ENCODE peak calls at places on chromosomes 6 and 20, in eight cellular contexts. A is endothelial cell of umbilical vein; N is CD8-positive, alpha-beta memory T cell; Q is H1; E is SK-N-SH; Y is OCI-LY7; I is left lung; R is naive thymus-derived CD4-positive, alpha-beta T cell. T is an unnamed sample. For H3K4me1, the result is how much of the 10 kb centered on the place peaks cover.

GRCh38 chr20:63588641-63589041 is 14.6 kb upstream of the HELZ2 start:
- DNase-seq in N (no peak), E (no peak), Q (no peak), Y (no peak), A (no peak), R (no peak), I (peak), T (no peak)

GRCh38 chr6:88519227-88520019 is 353.3 kb upstream of the CNR1 start:
- DNase-seq in N (no peak), Q (no peak), A (no peak), E (no peak), I (no peak), R (no peak), Y (no peak), T (no peak)

GRCh38 chr6:45991189-45991588 is 24.5 kb downstream of the CLIC5 start:
- DNase-seq in I (no peak), E (no peak), Q (no peak), R (no peak), A (no peak), N (no peak), Y (no peak), T (no peak)

GRCh38 chr20:15491564-15491963 is 1081.7 kb downstream of the KIF16B start:
- DNase-seq in I (no peak), E (no peak), Y (no peak), A (peak), R (no peak), N (no peak), Q (peak), T (no peak)

GRCh38 chr6:111918825-111919224 is 45.6 kb upstream of the FYN start:
- DNase-seq in Y (no peak), R (no peak), Q (no peak), A (no peak), I (no peak), N (no peak), E (no peak), T (peak)

GRCh38 chr20:3687655-3688054 is 5.8 kb upstream of the ADAM33 start:
- DNase-seq in R (no peak), A (peak), E (no peak), Y (no peak), Q (no peak), N (no peak), I (no peak), T (peak)

GRCh38 chr20:5041433-5041832 is 40.1 kb upstream of the SLC23A2 start:
- DNase-seq in A (no peak), Y (no peak), I (no peak), R (no peak), N (no peak), Q (no peak), E (no peak), T (no peak)

GRCh38 chr6:144781836-144782235 is 496.7 kb downstream of the UTRN start:
- DNase-seq in Q (no peak), Y (no peak), R (no peak), I (no peak), E (no peak), N (no peak), A (no peak), T (no peak)

GRCh38 chr6:44273617-44274016 is 3.4 kb downstream of the TMEM151B start:
- DNase-seq in A (no peak), Y (no peak), E (no peak), I (no peak), N (no peak), R (no peak), Q (no peak), T (no peak)

GRCh38 chr20:5786930-5787826 is 37.0 kb downstream of the SHLD1 start:
- DNase-seq in Y (no peak), N (no peak), Q (no peak), E (no peak), R (no peak), A (peak), I (no peak), T (no peak)

GRCh38 chr20:43681991-43682410 is 15.1 kb downstream of the MYBL2 start:
- DNase-seq in Y (peak), N (peak), R (no peak), I (no peak), Q (no peak), E (no peak), A (no peak), T (no peak)

GRCh38 chr20:18007534-18008292 is 38.9 kb downstream of the MGME1 start:
- DNase-seq in Q (no peak), N (no peak), I (no peak), Y (no peak), E (peak), A (no peak), R (no peak), T (peak)

GRCh38 chr6:110364364-110364763 is 6.2 kb upstream of the METTL24 start:
- DNase-seq in Q (no peak), Y (no peak), E (no peak), I (no peak), A (no peak), N (no peak), R (no peak), T (no peak)

GRCh38 chr6:97394160-97394748 is 111.2 kb upstream of the MMS22L start:
- DNase-seq in R (peak), E (peak), A (peak), Q (no peak), Y (peak), I (no peak), N (peak), T (no peak)

GRCh38 chr6:3457710-3458605 is 1.1 kb upstream of the SLC22A23 start:
- DNase-seq in Y (no peak), N (no peak), R (peak), Q (no peak), A (peak), I (no peak), E (peak), T (peak)

GRCh38 chr20:64038579-64039292 is 2.8 kb downstream of the C20orf204 start:
- DNase-seq in E (peak), I (peak), Y (peak), A (peak), Q (peak), R (peak), N (peak), T (peak)

GRCh38 chr6:91860951-91861350 is 1274.1 kb upstream of the MAP3K7 start:
- DNase-seq in Q (no peak), E (no peak), A (no peak), Y (no peak), N (no peak), R (no peak), I (no peak), T (no peak)

GRCh38 chr20:33832113-33832853 is 21.1 kb downstream of the CHMP4B start:
- DNase-seq in A (peak), N (no peak), R (no peak), E (no peak), I (no peak), Y (no peak), Q (no peak), T (no peak)

GRCh38 chr6:142562865-142563264 is 261.1 kb downstream of the ADGRG6 start:
- DNase-seq in N (no peak), R (no peak), A (no peak), E (no peak), I (no peak), Q (no peak), Y (no peak), T (no peak)

GRCh38 chr6:150492941-150493340 is 106.7 kb upstream of the PLEKHG1 start:
- DNase-seq in Q (no peak), E (no peak), A (peak), N (no peak), R (no peak), Y (no peak), I (no peak), T (no peak)

GRCh38 chr6:131655951-131656350 is 18.8 kb downstream of the ENPP3 start:
- DNase-seq in R (no peak), I (no peak), A (no peak), Y (no peak), Q (no peak), N (no peak), E (no peak), T (no peak)

GRCh38 chr6:131803007-131803769 is 4.6 kb upstream of the ENPP1 start:
- DNase-seq in I (no peak), Q (no peak), N (peak), A (no peak), Y (no peak), E (no peak), R (no peak), T (no peak)

GRCh38 chr6:5998741-5999687 is 7.7 kb downstream of the NRN1 start:
- DNase-seq in E (peak), N (no peak), R (no peak), Q (peak), Y (no peak), I (peak), A (no peak), T (peak)

GRCh38 chr6:73640179-73640750 is 13.5 kb downstream of the SLC17A5 start:
- DNase-seq in A (no peak), Y (no peak), E (no peak), I (no peak), R (no peak), N (no peak), Q (no peak), T (no peak)

GRCh38 chr6:48429021-48429420 is 318.0 kb upstream of the PTCHD4 start:
- DNase-seq in N (no peak), E (no peak), Y (no peak), R (no peak), Q (no peak), I (no peak), A (no peak), T (no peak)

GRCh38 chr6:143822584-143823024 is 20.5 kb upstream of the LTV1 start:
- DNase-seq in A (peak), E (no peak), R (no peak), Q (no peak), N (no peak), I (no peak), Y (no peak), T (no peak)

GRCh38 chr6:126035764-126036163 is 49.4 kb downstream of the TRMT11 start:
- DNase-seq in Y (no peak), R (no peak), I (no peak), E (no peak), N (no peak), A (no peak), Q (no peak), T (no peak)

GRCh38 chr6:133768656-133769295 is 120.1 kb upstream of the TCF21 start:
- DNase-seq in Y (no peak), I (no peak), Q (no peak), R (no peak), E (no peak), A (peak), N (no peak), T (peak)

GRCh38 chr6:137832110-137832509 is 34.9 kb upstream of the TNFAIP3 start:
- DNase-seq in R (no peak), N (no peak), Y (no peak), I (no peak), Q (no peak), E (no peak), A (no peak), T (no peak)

GRCh38 chr6:25053875-25054371 is 118.2 kb upstream of the RIPOR2 start:
- DNase-seq in Q (no peak), Y (no peak), A (peak), R (no peak), E (no peak), I (no peak), N (no peak), T (no peak)

GRCh38 chr6:25050356-25050755 is 114.6 kb upstream of the RIPOR2 start:
- DNase-seq in Q (no peak), I (no peak), Y (peak), N (peak), E (no peak), R (peak), A (peak), T (no peak)

GRCh38 chr6:25054469-25054868 is 118.7 kb upstream of the RIPOR2 start:
- DNase-seq in N (no peak), E (no peak), R (no peak), Y (no peak), Q (no peak), A (peak), I (no peak), T (no peak)

GRCh38 chr6:25052181-25052580 is 116.4 kb upstream of the RIPOR2 start:
- DNase-seq in Y (no peak), E (no peak), R (no peak), Q (no peak), N (no peak), A (no peak), I (no peak), T (no peak)

DNA sequence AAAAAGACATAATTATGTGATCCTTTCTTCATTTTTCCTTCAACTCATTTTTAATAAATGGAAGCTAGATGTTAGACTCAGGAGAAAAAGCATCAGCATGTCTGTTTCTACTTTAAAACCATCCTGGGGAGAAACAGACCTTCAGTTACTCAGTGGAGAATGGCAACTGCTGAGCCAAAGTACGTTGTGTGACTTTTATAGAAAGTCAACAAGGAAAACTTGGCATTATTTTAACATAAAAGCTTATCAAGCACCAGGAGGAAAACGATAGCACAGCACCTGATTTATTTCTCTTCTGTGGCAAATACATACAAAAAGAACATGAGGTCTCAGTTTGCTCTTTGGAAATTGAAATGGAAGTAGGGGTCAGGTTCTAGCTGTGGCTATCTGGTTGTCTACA is 115.3 kb upstream of the RIPOR2 start:
- DNase-seq in A (peak), Q (no peak), R (no peak), E (no peak), Y (no peak), I (no peak), N (no peak), T (no peak)
- H3K27ac ChIP-seq in A (peak), Q (no peak), R (no peak), E (peak), Y (peak), I (no peak), N (no peak), T (no peak)

GRCh38 chr20:56630086-56630493 is 984 bp downstream of the TFAP2C start:
- DNase-seq in Y (no peak), N (no peak), A (no peak), R (no peak), E (peak), I (peak), Q (peak), T (peak)
- H3K4me1 ChIP-seq in Y (under half), N (under half), A (under half), R (under half), E (under half), I (under half), Q (under half), T (half or more)

DNA sequence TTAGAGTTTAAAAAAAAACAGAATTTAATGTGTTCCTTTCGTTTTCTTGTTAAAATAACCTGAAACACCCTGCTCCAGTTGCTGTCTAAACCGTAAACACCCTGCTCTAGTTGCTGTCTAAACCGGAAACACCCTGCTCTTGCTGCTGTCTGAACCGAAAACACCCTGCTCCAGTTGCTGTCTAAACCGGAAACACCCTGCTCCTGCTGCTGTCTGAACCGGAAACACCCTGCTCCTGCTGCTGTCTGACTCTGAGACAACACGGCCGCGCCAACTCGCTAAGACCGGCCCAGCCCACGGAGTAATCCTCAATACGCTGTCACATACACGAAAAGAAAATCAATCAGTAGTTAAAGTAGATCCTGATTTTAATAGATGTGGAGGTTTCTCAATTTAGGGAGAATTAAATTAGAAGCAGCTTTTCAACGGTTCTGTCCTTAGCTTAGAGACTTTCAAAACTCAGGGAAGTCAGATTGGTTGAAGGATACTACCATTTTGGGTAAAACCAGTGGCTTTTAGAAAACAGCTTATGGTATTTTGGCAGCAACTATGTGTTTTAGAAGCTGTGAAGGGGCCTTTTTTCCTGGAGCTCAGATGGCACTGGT is 98.3 kb downstream of the RAMACL start:
- DNase-seq in I (peak), R (peak), Y (no peak), A (peak), E (no peak), Q (no peak), N (peak), T (peak)
- H3K27ac ChIP-seq in I (peak), R (peak), Y (no peak), A (peak), E (peak), Q (no peak), N (peak), T (peak)

GRCh38 chr6:11374036-11375010 is 141.9 kb upstream of the NEDD9 start:
- DNase-seq in R (no peak), Q (no peak), N (no peak), A (no peak), I (no peak), Y (peak), E (no peak), T (no peak)
- H3K4me1 ChIP-seq in R (under half), Q (under half), N (under half), A (under half), I (half or more), Y (under half), E (under half), T (under half)

GRCh38 chr6:119076173-119076965 is 2.1 kb downstream of the FAM184A start:
- DNase-seq in R (peak), I (no peak), E (no peak), A (no peak), Y (no peak), Q (no peak), N (peak), T (no peak)

GRCh38 chr6:119076966-119077642 is 1.4 kb downstream of the FAM184A start:
- DNase-seq in A (no peak), R (no peak), Y (no peak), N (no peak), Q (no peak), E (no peak), I (no peak), T (no peak)

GRCh38 chr6:119079288-119079809 is 885 bp upstream of the FAM184A start:
- DNase-seq in A (no peak), Q (no peak), I (no peak), E (no peak), N (no peak), R (no peak), Y (no peak), T (no peak)

GRCh38 chr6:119078449-119079287 is at the start of gene FAM184A:
- DNase-seq in Y (no peak), E (peak), A (peak), I (peak), N (peak), Q (peak), R (peak), T (peak)

GRCh38 chr6:119077643-119078448 is 618 bp downstream of the FAM184A start:
- DNase-seq in R (peak), N (peak), Q (peak), I (peak), Y (no peak), A (no peak), E (peak), T (peak)
- H3K27ac ChIP-seq in R (peak), N (peak), Q (no peak), I (peak), Y (no peak), A (no peak), E (no peak), T (peak)

GRCh38 chr6:106519460-106520394 is 109.6 kb downstream of the RTN4IP1 start:
- DNase-seq in I (peak), Q (no peak), R (peak), E (no peak), Y (peak), A (no peak), N (peak), T (peak)

GRCh38 chr6:106520711-106521367 is 108.5 kb downstream of the RTN4IP1 start:
- DNase-seq in I (peak), Q (no peak), E (no peak), A (no peak), R (peak), N (peak), Y (peak), T (no peak)

GRCh38 chr6:106516629-106517028 is 112.7 kb downstream of the RTN4IP1 start:
- DNase-seq in Y (peak), N (no peak), Q (no peak), A (no peak), R (no peak), I (no peak), E (no peak), T (no peak)

GRCh38 chr6:106517699-106518098 is 111.6 kb downstream of the RTN4IP1 start:
- DNase-seq in Y (no peak), A (no peak), N (no peak), I (no peak), R (no peak), Q (no peak), E (no peak), T (no peak)

GRCh38 chr6:106518748-106519147 is 110.5 kb downstream of the RTN4IP1 start:
- DNase-seq in A (no peak), N (no peak), Q (no peak), Y (peak), R (no peak), I (no peak), E (no peak), T (no peak)
- H3K4me1 ChIP-seq in A (under half), N (half or more), Q (under half), Y (half or more), R (under half), I (half or more), E (under half), T (under half)

GRCh38 chr20:21509597-21510331 is 4.1 kb downstream of the NKX2-2 start:
- DNase-seq in I (peak), R (no peak), N (no peak), Q (peak), Y (no peak), A (no peak), E (peak), T (no peak)

GRCh38 chr20:21505810-21506530 is 7.9 kb downstream of the NKX2-2 start:
- DNase-seq in N (peak), Q (peak), R (peak), A (peak), Y (no peak), E (peak), I (peak), T (no peak)

GRCh38 chr20:21508230-21509078 is 5.4 kb downstream of the NKX2-2 start:
- DNase-seq in R (no peak), Y (no peak), I (peak), A (no peak), Q (peak), N (no peak), E (peak), T (no peak)

GRCh38 chr20:21509079-21509596 is 4.7 kb downstream of the NKX2-2 start:
- DNase-seq in I (no peak), R (no peak), Q (peak), A (no peak), Y (no peak), E (no peak), N (no peak), T (no peak)

DNA sequence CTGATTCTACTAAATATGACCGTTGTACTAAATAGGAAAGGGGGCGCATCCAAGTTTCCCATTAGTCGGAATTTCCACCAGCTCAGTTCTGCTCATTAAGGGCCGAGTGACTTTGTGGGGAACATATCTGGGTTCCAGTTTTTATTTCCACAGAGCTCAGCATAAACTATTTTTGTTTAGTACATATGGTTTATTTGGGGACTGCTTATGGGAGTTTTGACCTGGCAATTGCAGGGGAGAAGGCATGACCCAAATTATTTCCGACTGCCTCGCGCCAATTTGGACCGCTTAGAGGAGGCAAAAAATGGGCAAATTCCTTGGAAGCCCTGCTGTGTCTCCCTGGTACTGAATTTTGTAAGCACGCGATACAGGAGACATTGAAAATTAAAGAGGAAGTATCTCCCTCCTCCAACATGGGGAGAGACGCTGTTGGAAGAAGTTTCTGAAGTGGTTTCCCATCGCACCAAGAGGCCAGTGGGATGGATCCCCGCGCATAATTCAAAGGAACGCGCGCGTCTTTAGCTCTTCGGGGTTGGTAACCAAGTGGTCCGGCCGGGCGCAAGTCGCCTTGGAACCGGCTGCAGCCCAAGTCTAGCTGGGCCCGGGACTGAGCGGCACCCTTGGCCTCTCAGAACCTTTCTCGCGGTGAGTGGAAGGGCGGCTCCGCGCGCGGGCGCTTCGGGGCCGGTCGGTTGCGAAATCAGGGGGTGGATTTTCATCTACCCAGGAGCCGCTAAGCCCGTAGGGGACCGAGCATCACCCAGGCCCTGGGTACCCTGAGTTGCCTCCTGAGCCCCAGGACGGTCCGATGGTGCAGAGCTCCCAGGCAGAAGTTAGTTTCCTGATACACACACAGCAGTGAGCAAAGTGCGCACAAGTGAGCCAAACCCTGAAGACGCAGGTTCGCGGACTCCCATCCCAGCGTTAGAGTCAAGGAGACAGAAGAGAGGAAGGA is 6.3 kb downstream of the NKX2-2 start:
- DNase-seq in R (no peak), A (no peak), Y (no peak), N (no peak), Q (peak), I (peak), E (peak), T (no peak)
- H3K27ac ChIP-seq in R (no peak), A (no peak), Y (no peak), N (no peak), Q (no peak), I (no peak), E (no peak), T (no peak)

T was measured in heart right ventricle.